ENCODE peak calls at places on chromosomes 13 and 19, in four cellular contexts. T is endothelial cell, E is RWPE1, D is Calu3. L is an unnamed sample.

GRCh38 chr13:26280295-26280694 is 26.4 kb downstream of the CDK8 start:
- DNase-seq in E (peak), D (no peak), T (no peak), L (no peak)

GRCh38 chr13:79880820-79881219 is 399.9 kb downstream of the NDFIP2 start:
- DNase-seq in T (no peak), E (no peak), D (no peak), L (no peak)

GRCh38 chr13:89925107-89925506 is 1422.4 kb upstream of the MIR17HG start:
- DNase-seq in E (peak), D (peak), T (peak), L (no peak)

GRCh38 chr19:3345850-3346460 is 20.4 kb upstream of the NFIC start:
- DNase-seq in E (no peak), D (no peak), T (no peak), L (no peak)

GRCh38 chr19:2059422-2060201 is 8.6 kb upstream of the MKNK2 start:
- DNase-seq in T (no peak), E (peak), D (peak), L (peak)

GRCh38 chr19:38880076-38880881 is 2.2 kb upstream of the RINL start:
- DNase-seq in T (no peak), E (no peak), D (no peak), L (no peak)

GRCh38 chr19:15331419-15332310 is 674 bp downstream of the BRD4 start:
- DNase-seq in T (peak), E (peak), D (peak), L (peak)

GRCh38 chr19:14871619-14872230 is 14.2 kb downstream of the OR7A17 start:
- DNase-seq in E (peak), T (no peak), D (no peak), L (no peak)

GRCh38 chr19:3606690-3607289 is at the start of gene TBXA2R:
- DNase-seq in E (no peak), D (peak), T (peak), L (no peak)

GRCh38 chr19:49421039-49421877 is 2.0 kb downstream of the PTH2 start:
- DNase-seq in E (peak), D (no peak), T (peak), L (peak)

GRCh38 chr13:91312324-91312723 is 35.2 kb upstream of the MIR17HG start:
- DNase-seq in E (no peak), T (no peak), D (no peak), L (no peak)

GRCh38 chr19:7863157-7863970 is 10.8 kb downstream of the PRR36 start:
- DNase-seq in T (no peak), D (no peak), E (no peak), L (no peak)

GRCh38 chr19:13398780-13399726 is 107.2 kb downstream of the CACNA1A start:
- DNase-seq in E (peak), D (no peak), T (no peak), L (no peak)

GRCh38 chr13:26051231-26052135 is at the start of gene SHISA2:
- DNase-seq in T (peak), D (peak), E (peak), L (no peak)

GRCh38 chr13:93199856-93200255 is 26.8 kb upstream of the GPC6 start:
- DNase-seq in T (no peak), E (no peak), D (no peak), L (no peak)

GRCh38 chr13:24719139-24719538 is 38.9 kb downstream of the ATP12A start:
- DNase-seq in D (no peak), E (no peak), T (no peak), L (no peak)

GRCh38 chr19:28424662-28425430 is 788.1 kb downstream of the UQCRFS1 start:
- DNase-seq in T (no peak), E (no peak), D (no peak), L (no peak)

GRCh38 chr13:27018882-27019281 is 152.7 kb downstream of the USP12 start:
- DNase-seq in D (no peak), T (no peak), E (no peak), L (no peak)

GRCh38 chr13:82214341-82214740 is 1667.9 kb downstream of the SLITRK1 start:
- DNase-seq in T (no peak), E (no peak), D (no peak), L (no peak)

GRCh38 chr13:98842858-98843481 is 90.5 kb upstream of the SLC15A1 start:
- DNase-seq in T (peak), D (peak), E (peak), L (peak)
- TF ChIP-seq CTCF in T (peak), D (peak), E (peak), L (peak)

GRCh38 chr19:42045575-42045974 is 24.4 kb downstream of the GRIK5 start:
- DNase-seq in T (no peak), D (no peak), E (no peak), L (no peak)

GRCh38 chr19:42051166-42052115 is 18.6 kb downstream of the GRIK5 start:
- DNase-seq in E (peak), T (no peak), D (peak), L (no peak)

GRCh38 chr19:42053037-42053935 is 16.7 kb downstream of the GRIK5 start:
- DNase-seq in T (no peak), E (peak), D (no peak), L (no peak)

GRCh38 chr19:42052241-42052863 is 17.7 kb downstream of the GRIK5 start:
- DNase-seq in T (no peak), E (no peak), D (no peak), L (no peak)

DNA sequence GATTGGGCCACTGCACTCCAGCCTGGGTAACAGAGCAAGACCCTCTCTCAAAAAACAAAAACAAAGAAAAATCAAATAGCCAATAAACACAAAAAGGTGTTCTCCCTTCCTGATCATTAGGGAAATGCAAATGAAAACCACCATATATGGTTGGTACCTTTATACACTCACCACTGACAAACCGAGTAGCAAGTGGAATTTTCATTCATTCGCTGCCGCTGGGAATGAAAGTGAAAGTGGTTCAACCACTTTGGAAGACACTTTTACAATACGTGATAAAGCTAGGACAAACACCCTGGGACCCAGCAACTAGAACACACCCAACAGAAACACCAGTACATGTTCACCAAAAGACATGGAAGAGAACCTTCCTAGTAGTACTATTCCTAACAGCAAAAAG is 21.0 kb downstream of the GRIK5 start:
- DNase-seq in D (peak), T (no peak), E (peak), L (no peak)
- TF ChIP-seq CTCF in D (no peak), T (no peak), E (no peak), L (no peak)

GRCh38 chr13:19153782-19154450 is 27.7 kb downstream of the TUBA3C start:
- DNase-seq in E (no peak), T (no peak), D (no peak), L (no peak)
- TF ChIP-seq CTCF in E (no peak), T (no peak), D (no peak), L (peak)

GRCh38 chr19:37779139-37780035 is at the start of gene ZNF573:
- DNase-seq in E (peak), T (peak), D (peak), L (peak)
- TF ChIP-seq CTCF in E (no peak), T (no peak), D (no peak), L (no peak)

DNA sequence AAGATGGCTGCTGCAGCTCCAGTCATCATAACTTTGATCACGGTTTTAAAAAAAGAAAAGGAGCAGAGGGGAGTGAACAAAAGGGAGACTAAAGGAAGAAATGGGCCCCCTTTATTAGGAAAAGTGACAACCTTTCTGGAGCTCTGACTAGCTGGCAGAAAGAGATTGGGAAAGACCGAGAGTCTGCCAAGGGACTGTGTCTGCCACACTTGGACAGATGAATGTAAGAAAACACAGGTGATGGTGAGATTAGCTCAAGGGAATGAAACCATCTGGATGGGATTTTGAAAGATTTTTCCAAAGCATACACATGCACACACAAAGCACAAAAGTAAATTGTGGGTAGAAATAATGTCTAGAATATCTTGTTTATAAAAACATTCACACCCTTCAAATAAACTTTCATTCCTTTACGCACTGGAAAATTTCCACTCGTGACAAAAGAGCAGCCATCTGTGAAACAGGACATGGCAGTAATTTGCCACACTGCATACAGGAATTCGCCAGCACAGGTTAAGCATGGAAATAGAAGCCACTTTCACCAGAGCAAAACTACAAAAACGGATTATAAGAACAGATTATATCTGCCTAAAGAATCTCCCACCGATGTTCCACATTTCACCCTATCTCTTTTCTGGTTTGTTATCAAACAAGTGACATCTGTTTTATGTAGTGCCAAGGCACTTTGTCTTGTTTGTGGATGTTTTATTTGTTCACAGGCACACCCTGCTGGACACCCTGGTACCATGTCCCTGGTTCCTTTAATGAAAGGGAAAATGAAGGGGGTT is 819.5 kb downstream of the DIAPH3 start:
- DNase-seq in E (no peak), T (no peak), D (no peak), L (no peak)
- TF ChIP-seq CTCF in E (no peak), T (no peak), D (no peak), L (no peak)

GRCh38 chr19:35142531-35143230 is 374 bp upstream of the FXYD7 start:
- DNase-seq in D (peak), E (peak), T (peak), L (peak)
- TF ChIP-seq CTCF in D (peak), E (peak), T (peak), L (peak)

DNA sequence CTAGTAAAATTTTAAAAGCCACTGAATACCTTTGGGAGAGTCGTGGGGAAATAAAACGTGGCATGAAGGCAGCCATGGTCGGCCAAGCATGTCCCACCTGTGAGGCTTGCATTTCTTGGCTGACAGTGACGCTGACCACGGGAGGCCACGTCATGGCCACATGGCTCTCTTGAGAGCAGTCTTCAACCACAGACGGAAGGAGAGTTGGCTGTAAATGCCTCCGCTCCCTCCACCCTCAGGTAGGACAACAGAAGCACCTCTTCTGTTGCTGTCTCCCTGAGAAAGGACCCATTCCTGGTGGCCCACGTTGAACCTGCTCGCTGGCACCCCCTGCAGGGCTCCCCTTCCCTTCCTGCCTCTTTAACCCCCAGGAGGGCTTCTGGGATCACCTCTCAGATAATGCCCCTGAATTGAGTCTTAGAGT is 10.6 kb upstream of the LRRC25 start:
- DNase-seq in D (peak), E (no peak), T (peak), L (peak)
- TF ChIP-seq CTCF in D (peak), E (peak), T (peak), L (peak)

DNA sequence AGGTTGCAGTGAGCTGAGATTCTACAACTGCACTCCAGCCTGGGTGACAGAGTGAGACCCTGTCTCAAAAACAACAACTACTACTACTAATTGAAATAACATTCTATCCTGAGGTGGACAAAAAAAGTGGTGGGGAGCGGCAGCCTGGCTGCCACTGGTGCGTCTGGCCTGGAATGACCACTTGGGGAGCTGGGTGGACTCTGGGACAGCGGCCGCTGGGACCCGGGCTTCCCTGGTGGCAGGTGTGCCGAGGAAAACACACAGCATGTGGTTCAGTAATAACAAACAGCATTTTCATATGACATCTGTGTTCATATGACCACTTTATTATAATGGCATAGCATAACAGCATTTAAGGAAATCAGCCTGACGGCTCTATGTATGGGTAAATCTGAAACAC is 33.9 kb downstream of the TFDP1 start:
- DNase-seq in T (no peak), E (no peak), D (no peak), L (no peak)
- TF ChIP-seq CTCF in T (no peak), E (no peak), D (no peak), L (no peak)

GRCh38 chr13:30026093-30026492 is 175.7 kb upstream of the UBL3 start:
- DNase-seq in E (no peak), T (no peak), D (no peak), L (no peak)

GRCh38 chr13:30026909-30027308 is 176.5 kb upstream of the UBL3 start:
- DNase-seq in T (no peak), E (no peak), D (no peak), L (no peak)

GRCh38 chr13:30030141-30030750 is 179.8 kb upstream of the UBL3 start:
- DNase-seq in D (no peak), T (no peak), E (no peak), L (no peak)

GRCh38 chr13:30025351-30025750 is 174.9 kb upstream of the UBL3 start:
- DNase-seq in T (no peak), D (no peak), E (no peak), L (no peak)

GRCh38 chr13:30027569-30028455 is 177.4 kb upstream of the UBL3 start:
- DNase-seq in D (no peak), E (no peak), T (no peak), L (no peak)
- TF ChIP-seq CTCF in D (no peak), E (no peak), T (no peak), L (no peak)

GRCh38 chr19:33997690-33998089 is 174.6 kb upstream of the LSM14A start:
- DNase-seq in T (no peak), E (no peak), D (no peak), L (no peak)
- TF ChIP-seq CTCF in T (peak), E (peak), D (peak), L (peak)